ENCODE peak calls at places on chromosomes 2 and 18, in nine cellular contexts. E is choroid plexus epithelial cell, V is AG09309, W is OCI-LY7, S is mesothelial cell of epicardium, K is endothelial cell, O is endothelial cell of umbilical vein, M is Calu3, G is astrocyte of the spinal cord. C is an unnamed sample.

GRCh38 chr2:5330961-5331360 is 361.2 kb upstream of the SOX11 start:
- DNase-seq in E (no peak), V (no peak), W (no peak), S (no peak), K (no peak), O (no peak), M (no peak), G (no peak), C (no peak)

GRCh38 chr2:98088261-98088660 is 1.3 kb downstream of the VWA3B start:
- DNase-seq in E (no peak), V (no peak), W (peak; percentile 61), S (no peak), K (no peak), O (no peak), M (no peak), G (no peak), C (no peak)

GRCh38 chr2:218832520-218832919 is 917 bp upstream of the PRKAG3 start:
- DNase-seq in E (no peak), V (no peak), W (no peak), S (no peak), K (no peak), O (peak; percentile 71), M (no peak), G (no peak), C (no peak)

GRCh38 chr2:201781583-201782051 is 884 bp upstream of the ALS2 start:
- DNase-seq in E (peak; percentile 16), V (no peak), W (peak; percentile 16), S (no peak), K (no peak), O (no peak), M (no peak), G (no peak), C (peak; percentile 27)

GRCh38 chr2:142603761-142604160 is 273.7 kb upstream of the KYNU start:
- DNase-seq in E (peak; percentile 50), V (no peak), W (no peak), S (no peak), K (no peak), O (peak; percentile 4), M (no peak), G (peak; percentile 31), C (no peak)

GRCh38 chr18:13246121-13246520 is 27.6 kb downstream of the LDLRAD4 start:
- DNase-seq in E (no peak), V (no peak), W (no peak), S (no peak), K (no peak), O (no peak), M (no peak), G (no peak), C (no peak)

GRCh38 chr2:233977296-233977837 is 60.2 kb downstream of the TRPM8 start:
- DNase-seq in E (no peak), V (no peak), W (no peak), S (no peak), K (no peak), O (no peak), M (no peak), G (no peak), C (no peak)

GRCh38 chr2:60764736-60765534 is 8.9 kb downstream of the PAPOLG start:
- DNase-seq in E (peak; percentile 11), V (no peak), W (no peak), S (no peak), K (no peak), O (no peak), M (no peak), G (no peak), C (no peak)

GRCh38 chr18:45962866-45963265 is 4.3 kb downstream of the EPG5 start:
- DNase-seq in E (peak; percentile 81), V (no peak), W (no peak), S (no peak), K (no peak), O (no peak), M (no peak), G (peak; percentile 67), C (no peak)

GRCh38 chr2:142689206-142689605 is 188.3 kb upstream of the KYNU start:
- DNase-seq in E (no peak), V (no peak), W (no peak), S (no peak), K (no peak), O (no peak), M (no peak), G (no peak), C (no peak)

GRCh38 chr2:167471734-167472133 is 583.5 kb downstream of the XIRP2 start:
- DNase-seq in E (no peak), V (no peak), W (no peak), S (no peak), K (no peak), O (no peak), M (no peak), G (no peak), C (no peak)

GRCh38 chr18:36809590-36810381 is 19.0 kb downstream of the TPGS2 start:
- DNase-seq in E (peak; percentile 83), V (peak; percentile 47), W (peak; percentile 63), S (no peak), K (peak; percentile 14), O (peak; percentile 66), M (peak; percentile 26), G (peak; percentile 72), C (peak; percentile 73)

GRCh38 chr18:53799134-53799533 is 425.3 kb downstream of the MBD2 start:
- DNase-seq in E (peak; percentile 65), V (no peak), W (no peak), S (no peak), K (no peak), O (no peak), M (no peak), G (peak; percentile 65), C (no peak)
- TF ChIP-seq CTCF in E (no peak), V (no peak), W (no peak), S (no peak), K (no peak), O (no peak), M (no peak), G (no peak), C (no peak)

GRCh38 chr18:76273956-76274355 is 221.1 kb downstream of the ZNF516 start:
- DNase-seq in E (no peak), V (no peak), W (no peak), S (no peak), K (no peak), O (no peak), M (no peak), G (no peak), C (no peak)

GRCh38 chr18:76275913-76276312 is 219.1 kb downstream of the ZNF516 start:
- DNase-seq in E (no peak), V (no peak), W (peak; percentile 50), S (no peak), K (no peak), O (no peak), M (no peak), G (no peak), C (no peak)

GRCh38 chr18:76273036-76273545 is 222.0 kb downstream of the ZNF516 start:
- DNase-seq in E (no peak), V (no peak), W (no peak), S (no peak), K (no peak), O (no peak), M (no peak), G (no peak), C (no peak)

DNA sequence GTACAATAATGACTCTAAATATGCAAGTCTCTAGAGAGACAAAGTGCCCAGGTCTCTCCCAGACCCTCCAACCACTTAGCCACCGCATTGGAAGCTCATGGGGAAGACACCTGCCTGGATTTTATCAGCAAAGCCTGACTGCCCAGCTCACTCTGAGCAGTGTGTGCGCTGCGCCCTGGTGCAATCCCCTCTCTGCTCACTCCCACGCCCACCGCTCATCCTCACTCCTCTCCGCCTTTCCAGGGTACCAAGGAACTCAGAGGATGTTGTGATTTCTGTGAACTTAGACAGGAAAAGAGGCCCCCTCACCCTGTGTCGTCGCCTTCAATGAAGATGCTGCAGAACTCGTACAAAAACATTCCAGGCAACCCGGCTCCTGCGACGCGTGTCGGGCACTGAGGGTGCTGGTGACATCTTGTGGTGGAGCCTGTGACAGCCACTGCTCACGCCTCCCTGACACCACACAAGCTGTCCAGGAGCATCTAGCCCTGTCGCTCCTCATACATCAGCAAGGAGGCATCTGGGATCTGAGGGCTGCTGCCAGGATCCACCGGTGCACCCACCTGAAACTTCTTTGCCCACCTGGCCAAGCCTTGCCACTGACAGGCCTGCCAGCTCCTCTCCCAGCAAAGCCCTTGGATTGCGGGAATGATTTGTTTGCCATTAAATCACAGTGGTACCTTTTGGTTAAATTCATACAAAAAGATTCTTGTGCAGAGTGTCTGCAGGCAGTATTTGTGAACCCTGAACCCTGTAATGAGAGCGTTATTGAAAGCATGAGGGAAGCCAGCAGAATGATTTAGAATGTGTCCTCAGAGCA is 220.4 kb downstream of the ZNF516 start:
- DNase-seq in E (no peak), V (no peak), W (peak; percentile 8), S (no peak), K (peak; percentile 45), O (no peak), M (peak; percentile 42), G (no peak), C (no peak)
- TF ChIP-seq CTCF in E (no peak), V (no peak), W (peak; percentile 59), S (no peak), K (no peak), O (no peak), M (no peak), G (peak; percentile 8), C (no peak)

GRCh38 chr2:65553504-65554074 is 121.2 kb upstream of the SPRED2 start:
- DNase-seq in E (no peak), V (no peak), W (no peak), S (no peak), K (no peak), O (no peak), M (no peak), G (no peak), C (no peak)
- TF ChIP-seq CTCF in E (no peak), V (no peak), W (no peak), S (peak; percentile 23), K (no peak), O (no peak), M (no peak), G (no peak), C (no peak)

GRCh38 chr2:102012061-102012460 is 20.3 kb downstream of the IL1R2 start:
- DNase-seq in E (no peak), V (no peak), W (no peak), S (no peak), K (no peak), O (no peak), M (no peak), G (no peak), C (no peak)

GRCh38 chr2:102013200-102014040 is 21.7 kb downstream of the IL1R2 start:
- DNase-seq in E (peak; percentile 57), V (no peak), W (no peak), S (no peak), K (no peak), O (no peak), M (no peak), G (no peak), C (no peak)

GRCh38 chr2:102016399-102016955 is 24.7 kb downstream of the IL1R2 start:
- DNase-seq in E (no peak), V (no peak), W (no peak), S (no peak), K (no peak), O (no peak), M (no peak), G (no peak), C (no peak)

GRCh38 chr2:102010767-102011351 is 19.1 kb downstream of the IL1R2 start:
- DNase-seq in E (no peak), V (no peak), W (no peak), S (no peak), K (no peak), O (peak; percentile 55), M (no peak), G (no peak), C (no peak)

DNA sequence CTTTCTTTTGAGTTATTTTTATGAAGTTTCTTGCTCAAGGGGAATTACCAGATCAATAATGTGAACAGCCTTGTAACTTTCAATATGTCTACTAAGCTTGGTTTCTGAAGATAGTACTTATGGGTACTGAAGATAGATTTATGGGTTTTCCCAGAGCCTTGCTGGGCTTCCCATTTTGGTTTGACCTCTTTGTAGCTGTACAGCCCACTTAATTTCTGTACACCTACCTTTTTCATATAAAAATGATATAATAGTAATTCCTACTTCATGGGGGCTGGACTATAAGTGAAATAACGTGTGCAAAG is 22.2 kb downstream of the IL1R2 start:
- DNase-seq in E (no peak), V (no peak), W (no peak), S (no peak), K (no peak), O (no peak), M (no peak), G (no peak), C (no peak)
- TF ChIP-seq CTCF in E (no peak), V (no peak), W (no peak), S (no peak), K (no peak), O (no peak), M (no peak), G (no peak), C (no peak)

C was measured in GM13976.